ENCODE peak calls at places on chromosomes 5 and 9, in seven cellular contexts. One of them, this sample, is unnamed.

GRCh38 chr5:55633574-55634203 is 78.4 kb downstream of the SLC38A9 start:
- DNase-seq in fibroblast of lung: no peak
- DNase-seq in stimulated activated CD4-positive, alpha-beta T cell treated with anti-CD3 and anti-CD28 coated beads, Interleukin-4, amount 100 ng/mL, for 48 hours: no peak
- DNase-seq in activated naive CD4-positive, alpha-beta T cell: no peak
- DNase-seq in left colon: no peak
- DNase-seq in NCI-H446 treated with DMSO at 0.1 percent for 48 hours: no peak
- DNase-seq in T-cell: no peak
- DNase-seq in this sample: no peak

GRCh38 chr5:7779019-7779662 is 71.8 kb downstream of the CFAP90 start:
- DNase-seq in fibroblast of lung: no peak
- DNase-seq in stimulated activated CD4-positive, alpha-beta T cell treated with anti-CD3 and anti-CD28 coated beads, Interleukin-4, amount 100 ng/mL, for 48 hours: no peak
- DNase-seq in activated naive CD4-positive, alpha-beta T cell: no peak
- DNase-seq in left colon: no peak
- DNase-seq in NCI-H446 treated with DMSO at 0.1 percent for 48 hours: no peak
- DNase-seq in T-cell: no peak
- DNase-seq in this sample: peak

GRCh38 chr9:129103595-129103965 is 7.0 kb downstream of the CRAT start:
- DNase-seq in fibroblast of lung: no peak
- DNase-seq in stimulated activated CD4-positive, alpha-beta T cell treated with anti-CD3 and anti-CD28 coated beads, Interleukin-4, amount 100 ng/mL, for 48 hours: no peak
- DNase-seq in activated naive CD4-positive, alpha-beta T cell: no peak
- DNase-seq in left colon: no peak
- DNase-seq in NCI-H446 treated with DMSO at 0.1 percent for 48 hours: no peak
- DNase-seq in T-cell: no peak
- DNase-seq in this sample: no peak

GRCh38 chr9:91212592-91213243 is 149.0 kb downstream of the AUH start:
- DNase-seq in fibroblast of lung: no peak
- DNase-seq in stimulated activated CD4-positive, alpha-beta T cell treated with anti-CD3 and anti-CD28 coated beads, Interleukin-4, amount 100 ng/mL, for 48 hours: no peak
- DNase-seq in activated naive CD4-positive, alpha-beta T cell: no peak
- DNase-seq in left colon: no peak
- DNase-seq in NCI-H446 treated with DMSO at 0.1 percent for 48 hours: no peak
- DNase-seq in T-cell: no peak
- DNase-seq in this sample: no peak

GRCh38 chr5:90135979-90136378 is 273.6 kb downstream of the CETN3 start:
- DNase-seq in fibroblast of lung: no peak
- DNase-seq in stimulated activated CD4-positive, alpha-beta T cell treated with anti-CD3 and anti-CD28 coated beads, Interleukin-4, amount 100 ng/mL, for 48 hours: no peak
- DNase-seq in activated naive CD4-positive, alpha-beta T cell: no peak
- DNase-seq in left colon: no peak
- DNase-seq in NCI-H446 treated with DMSO at 0.1 percent for 48 hours: no peak
- DNase-seq in T-cell: no peak
- DNase-seq in this sample: no peak

GRCh38 chr5:125085797-125086505 is 339.5 kb upstream of the ZNF608 start:
- DNase-seq in fibroblast of lung: no peak
- DNase-seq in stimulated activated CD4-positive, alpha-beta T cell treated with anti-CD3 and anti-CD28 coated beads, Interleukin-4, amount 100 ng/mL, for 48 hours: no peak
- DNase-seq in activated naive CD4-positive, alpha-beta T cell: no peak
- DNase-seq in left colon: no peak
- DNase-seq in NCI-H446 treated with DMSO at 0.1 percent for 48 hours: no peak
- DNase-seq in T-cell: no peak
- DNase-seq in this sample: no peak

GRCh38 chr5:126015244-126016054 is 407.8 kb upstream of the GRAMD2B start:
- DNase-seq in fibroblast of lung: peak
- DNase-seq in stimulated activated CD4-positive, alpha-beta T cell treated with anti-CD3 and anti-CD28 coated beads, Interleukin-4, amount 100 ng/mL, for 48 hours: no peak
- DNase-seq in activated naive CD4-positive, alpha-beta T cell: no peak
- DNase-seq in left colon: no peak
- DNase-seq in NCI-H446 treated with DMSO at 0.1 percent for 48 hours: peak
- DNase-seq in T-cell: no peak
- DNase-seq in this sample: no peak

GRCh38 chr5:169064093-169064492 is 236.8 kb downstream of the SLIT3 start:
- DNase-seq in fibroblast of lung: no peak
- DNase-seq in stimulated activated CD4-positive, alpha-beta T cell treated with anti-CD3 and anti-CD28 coated beads, Interleukin-4, amount 100 ng/mL, for 48 hours: no peak
- DNase-seq in activated naive CD4-positive, alpha-beta T cell: no peak
- DNase-seq in left colon: no peak
- DNase-seq in NCI-H446 treated with DMSO at 0.1 percent for 48 hours: no peak
- DNase-seq in T-cell: no peak
- DNase-seq in this sample: no peak

GRCh38 chr5:54547711-54548250 is 30.2 kb downstream of the SNX18 start:
- DNase-seq in fibroblast of lung: peak
- DNase-seq in stimulated activated CD4-positive, alpha-beta T cell treated with anti-CD3 and anti-CD28 coated beads, Interleukin-4, amount 100 ng/mL, for 48 hours: no peak
- DNase-seq in activated naive CD4-positive, alpha-beta T cell: no peak
- DNase-seq in left colon: peak
- DNase-seq in NCI-H446 treated with DMSO at 0.1 percent for 48 hours: peak
- DNase-seq in T-cell: no peak
- DNase-seq in this sample: no peak

GRCh38 chr9:78001946-78002731 is 29.5 kb downstream of the GNAQ start:
- DNase-seq in fibroblast of lung: no peak
- DNase-seq in stimulated activated CD4-positive, alpha-beta T cell treated with anti-CD3 and anti-CD28 coated beads, Interleukin-4, amount 100 ng/mL, for 48 hours: no peak
- DNase-seq in activated naive CD4-positive, alpha-beta T cell: no peak
- DNase-seq in left colon: no peak
- DNase-seq in NCI-H446 treated with DMSO at 0.1 percent for 48 hours: no peak
- DNase-seq in T-cell: no peak
- DNase-seq in this sample: no peak

GRCh38 chr5:93594591-93595419 is 11.8 kb downstream of the NR2F1 start:
- DNase-seq in fibroblast of lung: peak
- DNase-seq in stimulated activated CD4-positive, alpha-beta T cell treated with anti-CD3 and anti-CD28 coated beads, Interleukin-4, amount 100 ng/mL, for 48 hours: no peak
- DNase-seq in activated naive CD4-positive, alpha-beta T cell: no peak
- DNase-seq in left colon: no peak
- DNase-seq in NCI-H446 treated with DMSO at 0.1 percent for 48 hours: no peak
- DNase-seq in T-cell: no peak
- DNase-seq in this sample: no peak

GRCh38 chr5:93430139-93430538 is 150.9 kb downstream of the NR2F1-AS1 start:
- DNase-seq in fibroblast of lung: no peak
- DNase-seq in stimulated activated CD4-positive, alpha-beta T cell treated with anti-CD3 and anti-CD28 coated beads, Interleukin-4, amount 100 ng/mL, for 48 hours: no peak
- DNase-seq in activated naive CD4-positive, alpha-beta T cell: no peak
- DNase-seq in left colon: no peak
- DNase-seq in NCI-H446 treated with DMSO at 0.1 percent for 48 hours: no peak
- DNase-seq in T-cell: no peak
- DNase-seq in this sample: no peak